ENCODE peak calls at places on chromosomes 11 and 22, in five cellular contexts. W is progenitor cell of endocrine pancreas, B is colonic mucosa, V is body of pancreas, I is osteocyte. Q is an unnamed sample.

GRCh38 chr11:100677796-100678195 is 9.3 kb upstream of the ARHGAP42 start:
- DNase-seq in W (no peak), B (no peak), V (no peak), I (no peak), Q (no peak)

GRCh38 chr22:43213962-43214361 is 27.0 kb upstream of the TTLL12 start:
- DNase-seq in W (no peak), B (no peak), V (no peak), I (no peak), Q (no peak)

GRCh38 chr11:57255618-57256017 is 18.6 kb upstream of the APLNR start:
- DNase-seq in W (no peak), B (no peak), V (no peak), I (no peak), Q (no peak)

GRCh38 chr11:76919887-76920746 is 59.4 kb downstream of the ACER3 start:
- DNase-seq in W (peak; percentile 46), B (peak; percentile 89), V (peak; percentile 79), I (no peak), Q (peak; percentile 82)

GRCh38 chr11:43987384-43988039 is 45.1 kb downstream of the C11orf96 start:
- DNase-seq in W (no peak), B (peak; percentile 68), V (peak; percentile 57), I (no peak), Q (peak; percentile 34)

GRCh38 chr22:48382197-48382596 is 1445.5 kb downstream of the BRD1 start:
- DNase-seq in W (no peak), B (no peak), V (no peak), I (peak; percentile 73), Q (no peak)

GRCh38 chr11:38814670-38815069 is 2216.6 kb upstream of the RAG2 start:
- DNase-seq in W (no peak), B (no peak), V (no peak), I (no peak), Q (peak; percentile 37)

GRCh38 chr11:14764899-14765527 is 121.4 kb downstream of the PDE3B start:
- DNase-seq in W (no peak), B (no peak), V (no peak), I (no peak), Q (peak; percentile 25)

GRCh38 chr11:97965849-97966646 is 1054.7 kb upstream of the CNTN5 start:
- DNase-seq in W (no peak), B (no peak), V (no peak), I (no peak), Q (peak; percentile 55)

GRCh38 chr11:73346186-73346935 is 29.8 kb upstream of the RELT start:
- DNase-seq in W (no peak), B (no peak), V (no peak), I (no peak), Q (no peak)

GRCh38 chr22:50016988-50017700 is 4.6 kb upstream of the IL17REL start:
- DNase-seq in W (no peak), B (no peak), V (no peak), I (no peak), Q (peak; percentile 81)

GRCh38 chr11:3002346-3002745 is 10.2 kb upstream of the NAP1L4 start:
- DNase-seq in W (no peak), B (no peak), V (no peak), I (no peak), Q (no peak)

GRCh38 chr11:10920205-10920604 is 62.4 kb upstream of the ZBED5 start:
- DNase-seq in W (no peak), B (no peak), V (no peak), I (no peak), Q (no peak)

GRCh38 chr11:70159612-70160570 is 43.2 kb upstream of the FADD start:
- DNase-seq in W (no peak), B (peak; percentile 43), V (no peak), I (peak; percentile 94), Q (peak; percentile 97)

GRCh38 chr11:80958414-80958813 is 1517.6 kb upstream of the TENM4 start:
- DNase-seq in W (no peak), B (no peak), V (no peak), I (no peak), Q (peak; percentile 88)

GRCh38 chr11:6635082-6635932 is 16.1 kb upstream of the TPP1 start:
- DNase-seq in W (no peak), B (peak; percentile 80), V (no peak), I (no peak), Q (no peak)

GRCh38 chr11:66581261-66581660 is 11.6 kb downstream of the CCDC87 start:
- DNase-seq in W (no peak), B (no peak), V (no peak), I (no peak), Q (no peak)

GRCh38 chr11:48093795-48094642 is 113.7 kb downstream of the PTPRJ start:
- DNase-seq in W (no peak), B (peak; percentile 42), V (no peak), I (peak; percentile 21), Q (no peak)

GRCh38 chr11:44746894-44747293 is 20.1 kb downstream of the TSPAN18 start:
- DNase-seq in W (no peak), B (no peak), V (no peak), I (no peak), Q (no peak)

GRCh38 chr11:32385998-32386397 is 49.3 kb downstream of the WT1 start:
- DNase-seq in W (no peak), B (peak; percentile 20), V (no peak), I (no peak), Q (peak; percentile 65)

GRCh38 chr11:64989416-64989815 is 7.4 kb downstream of the BATF2 start:
- DNase-seq in W (no peak), B (no peak), V (no peak), I (no peak), Q (no peak)

GRCh38 chr11:69882270-69882608 is 63.0 kb upstream of the FGF3 start:
- DNase-seq in W (no peak), B (no peak), V (no peak), I (no peak), Q (no peak)

GRCh38 chr11:12285811-12286222 is 91.6 kb upstream of the PARVA start:
- DNase-seq in W (no peak), B (peak; percentile 16), V (no peak), I (peak; percentile 75), Q (no peak)

GRCh38 chr11:16012125-16012751 is 344.1 kb downstream of the SOX6 start:
- DNase-seq in W (no peak), B (no peak), V (peak; percentile 38), I (no peak), Q (no peak)

GRCh38 chr11:57368106-57368826 is 12.7 kb downstream of the PRG3 start:
- DNase-seq in W (no peak), B (no peak), V (no peak), I (no peak), Q (peak; percentile 60)

GRCh38 chr11:2209900-2210321 is 38.3 kb upstream of the TH start:
- DNase-seq in W (no peak), B (no peak), V (peak; percentile 9), I (peak; percentile 80), Q (no peak)

GRCh38 chr11:75173336-75173735 is 22.4 kb downstream of the SLCO2B1 start:
- DNase-seq in W (no peak), B (no peak), V (no peak), I (no peak), Q (no peak)

GRCh38 chr22:39530692-39531331 is 1.7 kb downstream of the RPS19BP1 start:
- DNase-seq in W (no peak), B (peak; percentile 54), V (no peak), I (no peak), Q (peak; percentile 47)

GRCh38 chr11:65522640-65523322 is 2.1 kb upstream of the SCYL1 start:
- DNase-seq in W (no peak), B (no peak), V (no peak), I (no peak), Q (no peak)

GRCh38 chr22:25637032-25637431 is 72.6 kb downstream of the GRK3 start:
- DNase-seq in W (no peak), B (no peak), V (no peak), I (no peak), Q (no peak)

GRCh38 chr11:95074806-95075563 is 8.3 kb downstream of the SRSF8 start:
- DNase-seq in W (no peak), B (peak; percentile 85), V (peak; percentile 60), I (no peak), Q (peak; percentile 71)

GRCh38 chr11:14969922-14970323 is 2.2 kb downstream of the CALCA start:
- DNase-seq in W (peak; percentile 77), B (peak; percentile 47), V (peak; percentile 44), I (no peak), Q (peak; percentile 57)

GRCh38 chr11:83671295-83671694 is 385.1 kb upstream of the CCDC90B start:
- DNase-seq in W (no peak), B (no peak), V (no peak), I (no peak), Q (peak; percentile 6)

GRCh38 chr22:20060700-20061480 is 19.2 kb upstream of the DGCR8 start:
- DNase-seq in W (no peak), B (no peak), V (no peak), I (no peak), Q (no peak)
- TF ChIP-seq CTCF in W (no peak), B (no peak), V (no peak), I (no peak), Q (no peak)

GRCh38 chr11:82225930-82226329 is 507.7 kb downstream of the FAM181B start:
- DNase-seq in W (no peak), B (no peak), V (no peak), I (no peak), Q (peak; percentile 2)

GRCh38 chr11:82233211-82233610 is 500.5 kb downstream of the FAM181B start:
- DNase-seq in W (no peak), B (no peak), V (no peak), I (no peak), Q (no peak)

GRCh38 chr11:82225502-82225901 is 508.2 kb downstream of the FAM181B start:
- DNase-seq in W (no peak), B (no peak), V (no peak), I (no peak), Q (no peak)

GRCh38 chr11:82234256-82234655 is 499.4 kb downstream of the FAM181B start:
- DNase-seq in W (no peak), B (no peak), V (no peak), I (no peak), Q (no peak)

GRCh38 chr11:82229346-82229745 is 504.3 kb downstream of the FAM181B start:
- DNase-seq in W (no peak), B (no peak), V (no peak), I (no peak), Q (peak; percentile 47)
- TF ChIP-seq CTCF in W (peak; percentile 77), B (no peak), V (no peak), I (peak; percentile 64), Q (peak; percentile 41)

DNA sequence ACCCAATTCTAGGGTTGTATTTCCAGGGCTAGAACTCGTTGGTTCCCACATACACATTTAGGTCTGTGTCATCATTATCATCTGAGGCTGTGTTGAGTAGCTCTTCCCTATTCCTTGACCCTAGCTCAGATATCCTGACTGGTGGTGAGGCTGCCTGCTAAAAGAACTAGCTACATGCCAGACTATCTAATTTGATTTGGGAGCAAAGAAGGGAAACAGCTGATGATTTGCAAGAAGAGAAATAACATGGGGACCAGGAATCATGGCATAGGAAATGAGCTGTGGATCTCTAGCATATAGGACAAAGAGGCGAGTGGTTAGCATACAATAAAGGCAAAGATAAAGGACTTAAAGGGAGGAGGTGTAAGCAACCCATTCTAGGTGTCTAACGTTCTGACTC is 27.6 kb upstream of the OR10G7 start:
- DNase-seq in W (no peak), B (no peak), V (no peak), I (no peak), Q (peak; percentile 18)
- TF ChIP-seq CTCF in W (no peak), B (no peak), V (no peak), I (no peak), Q (no peak)

DNA sequence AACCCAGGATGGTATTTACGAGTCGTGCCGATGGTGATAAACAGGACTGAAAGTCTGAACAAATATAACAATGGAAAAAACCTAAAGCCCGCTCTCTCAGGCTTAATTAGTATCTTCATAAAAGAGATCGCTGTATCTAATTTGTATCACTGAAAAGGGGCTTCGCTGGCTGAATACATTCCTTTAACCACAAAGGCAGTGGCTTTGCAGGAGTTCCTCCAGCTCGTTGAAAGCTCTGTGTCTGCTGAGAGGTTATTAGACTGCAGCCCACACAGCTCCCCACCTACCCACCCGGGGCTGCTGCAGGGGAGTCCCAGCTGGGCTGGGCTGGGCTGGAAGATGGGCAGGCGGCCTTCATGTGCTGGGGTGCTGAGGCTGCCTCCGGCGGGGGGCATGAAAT is 15.1 kb downstream of the SHISAL1 start:
- DNase-seq in W (no peak), B (no peak), V (no peak), I (no peak), Q (no peak)
- TF ChIP-seq CTCF in W (no peak), B (no peak), V (no peak), I (no peak), Q (no peak)

Q was measured in MCF 10A.